ENCODE peak calls at places on chromosome 14, in seven cellular contexts. O is mucosa of descending colon; J is neuronal stem cell; Y is OCI-LY7; R is kidney; A is breast epithelium; K is naive thymus-derived CD4-positive, alpha-beta T cell. U is an unnamed sample.

GRCh38 chr14:92022036-92022435 is 17.8 kb downstream of the TRIP11 start:
- DNase-seq in O (no peak), J (no peak), Y (no peak), R (no peak), A (no peak), K (no peak), U (no peak)

GRCh38 chr14:91405724-91406435 is 11.7 kb downstream of the CCDC88C start:
- DNase-seq in O (no peak), J (no peak), Y (no peak), R (no peak), A (no peak), K (no peak), U (no peak)

GRCh38 chr14:65704850-65705249 is 292.3 kb downstream of the FUT8 start:
- DNase-seq in O (no peak), J (no peak), Y (no peak), R (no peak), A (no peak), K (no peak), U (no peak)

GRCh38 chr14:51917186-51917585 is 56.8 kb downstream of the GNG2 start:
- DNase-seq in O (no peak), J (no peak), Y (no peak), R (no peak), A (no peak), K (no peak), U (no peak)

GRCh38 chr14:90475298-90475697 is 78.5 kb downstream of the CALM1 start:
- DNase-seq in O (no peak), J (no peak), Y (peak; percentile 7), R (no peak), A (no peak), K (no peak), U (no peak)

GRCh38 chr14:93395227-93395626 is 35.5 kb upstream of the UNC79 start:
- DNase-seq in O (no peak), J (no peak), Y (no peak), R (no peak), A (no peak), K (no peak), U (no peak)

GRCh38 chr14:38357557-38357956 is 101.7 kb upstream of the CLEC14A start:
- DNase-seq in O (no peak), J (no peak), Y (no peak), R (no peak), A (no peak), K (no peak), U (no peak)

GRCh38 chr14:22822017-22822618 is 6.9 kb upstream of the SLC7A7 start:
- DNase-seq in O (no peak), J (no peak), Y (no peak), R (peak; percentile 80), A (no peak), K (no peak), U (no peak)

GRCh38 chr14:51962678-51963077 is 26.7 kb upstream of the RTRAF start:
- DNase-seq in O (no peak), J (no peak), Y (no peak), R (no peak), A (no peak), K (no peak), U (no peak)

GRCh38 chr14:32507029-32507984 is 178.2 kb downstream of the AKAP6 start:
- DNase-seq in O (no peak), J (no peak), Y (no peak), R (no peak), A (no peak), K (no peak), U (no peak)

GRCh38 chr14:76954371-76954770 is 74.1 kb downstream of the IRF2BPL start:
- DNase-seq in O (no peak), J (no peak), Y (no peak), R (no peak), A (no peak), K (no peak), U (no peak)

GRCh38 chr14:76955575-76956252 is 72.8 kb downstream of the IRF2BPL start:
- DNase-seq in O (no peak), J (no peak), Y (peak; percentile 50), R (no peak), A (no peak), K (peak; percentile 77), U (no peak)

GRCh38 chr14:76951149-76951548 is 77.4 kb downstream of the IRF2BPL start:
- DNase-seq in O (no peak), J (no peak), Y (no peak), R (no peak), A (no peak), K (no peak), U (no peak)

GRCh38 chr14:76954791-76955190 is 73.7 kb downstream of the IRF2BPL start:
- DNase-seq in O (no peak), J (no peak), Y (no peak), R (no peak), A (no peak), K (no peak), U (no peak)

DNA sequence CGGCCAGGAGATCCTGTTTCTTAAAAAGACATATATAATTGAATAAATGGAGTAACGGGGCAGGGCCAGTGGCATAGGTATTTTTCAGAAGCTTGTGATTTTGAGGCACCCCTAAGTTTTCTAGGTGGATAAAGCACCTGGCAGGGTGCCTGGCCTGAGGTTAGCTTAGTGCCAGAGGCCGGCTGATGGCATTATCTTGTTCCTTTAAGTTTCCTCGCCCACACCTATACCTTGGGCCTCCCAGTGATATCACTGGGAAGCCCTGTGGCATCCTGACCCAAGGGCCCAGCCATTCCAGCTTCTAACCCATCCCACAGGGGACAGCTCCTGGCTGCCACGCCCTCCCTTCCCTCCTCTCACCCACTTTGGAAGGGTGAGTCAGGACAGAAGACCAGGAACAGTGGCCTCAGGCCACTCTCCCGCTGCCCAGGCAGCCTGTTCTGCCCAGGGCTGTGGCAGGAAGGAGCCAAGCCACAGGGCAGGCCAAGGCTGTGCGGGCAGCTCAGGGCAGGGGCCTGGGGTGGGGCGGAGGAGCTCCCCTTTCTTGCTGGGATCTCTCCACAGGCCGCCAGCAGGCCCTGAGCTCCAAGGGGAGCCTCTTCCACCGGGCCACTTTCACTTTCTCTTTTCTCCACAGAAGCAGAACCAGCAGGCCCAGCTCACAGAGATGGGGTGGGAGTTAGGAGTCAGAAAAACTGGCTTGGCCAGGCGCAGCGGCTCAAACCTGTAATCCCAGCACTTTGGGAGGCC is 75.1 kb downstream of the IRF2BPL start:
- DNase-seq in O (peak; percentile 81), J (no peak), Y (no peak), R (peak; percentile 94), A (peak; percentile 79), K (peak; percentile 57), U (no peak)
- H3K4me3 ChIP-seq in O (no peak overlapping the region), J (no peak overlapping the region), Y (no peak overlapping the region), R (no peak overlapping the region), A (peak overlapping the region; percentile 48), K (peak overlapping the region; percentile 37), U (peak overlapping the region; percentile 30)

GRCh38 chr14:50801706-50802105 is 29.3 kb downstream of the NIN start:
- DNase-seq in O (no peak), J (no peak), Y (no peak), R (no peak), A (no peak), K (no peak), U (no peak)

GRCh38 chr14:50806241-50806933 is 24.6 kb downstream of the NIN start:
- DNase-seq in O (no peak), J (no peak), Y (no peak), R (no peak), A (no peak), K (no peak), U (no peak)

GRCh38 chr14:50805396-50805795 is 25.6 kb downstream of the NIN start:
- DNase-seq in O (no peak), J (no peak), Y (no peak), R (no peak), A (no peak), K (no peak), U (no peak)

GRCh38 chr14:50808053-50808452 is 22.9 kb downstream of the NIN start:
- DNase-seq in O (no peak), J (no peak), Y (no peak), R (no peak), A (no peak), K (no peak), U (no peak)

GRCh38 chr14:50804181-50804721 is 26.7 kb downstream of the NIN start:
- DNase-seq in O (no peak), J (no peak), Y (no peak), R (no peak), A (no peak), K (no peak), U (no peak)
- H3K4me1 ChIP-seq in O (no peaks in the 10 kb centered on the region), J (no peaks in the 10 kb centered on the region), Y (peaks cover 20% of the 10 kb centered on the region), R (no peaks in the 10 kb centered on the region), A (no peaks in the 10 kb centered on the region), K (no peaks in the 10 kb centered on the region), U (no peaks in the 10 kb centered on the region)

GRCh38 chr14:95515523-95516517 is 630 bp downstream of the SYNE3 start:
- DNase-seq in O (peak; percentile 90), J (peak; percentile 44), Y (peak; percentile 88), R (peak; percentile 90), A (no peak), K (peak; percentile 72), U (peak; percentile 87)

GRCh38 chr14:95520346-95520745 is 3.9 kb upstream of the SYNE3 start:
- DNase-seq in O (no peak), J (no peak), Y (no peak), R (no peak), A (no peak), K (no peak), U (peak; percentile 83)

GRCh38 chr14:95519699-95520098 is 3.2 kb upstream of the SYNE3 start:
- DNase-seq in O (peak; percentile 73), J (no peak), Y (peak; percentile 58), R (peak; percentile 80), A (no peak), K (peak; percentile 52), U (peak; percentile 95)

GRCh38 chr14:95516554-95517209 is at the start of gene SYNE3:
- DNase-seq in O (peak; percentile 81), J (no peak), Y (no peak), R (peak; percentile 82), A (no peak), K (peak; percentile 38), U (no peak)

DNA sequence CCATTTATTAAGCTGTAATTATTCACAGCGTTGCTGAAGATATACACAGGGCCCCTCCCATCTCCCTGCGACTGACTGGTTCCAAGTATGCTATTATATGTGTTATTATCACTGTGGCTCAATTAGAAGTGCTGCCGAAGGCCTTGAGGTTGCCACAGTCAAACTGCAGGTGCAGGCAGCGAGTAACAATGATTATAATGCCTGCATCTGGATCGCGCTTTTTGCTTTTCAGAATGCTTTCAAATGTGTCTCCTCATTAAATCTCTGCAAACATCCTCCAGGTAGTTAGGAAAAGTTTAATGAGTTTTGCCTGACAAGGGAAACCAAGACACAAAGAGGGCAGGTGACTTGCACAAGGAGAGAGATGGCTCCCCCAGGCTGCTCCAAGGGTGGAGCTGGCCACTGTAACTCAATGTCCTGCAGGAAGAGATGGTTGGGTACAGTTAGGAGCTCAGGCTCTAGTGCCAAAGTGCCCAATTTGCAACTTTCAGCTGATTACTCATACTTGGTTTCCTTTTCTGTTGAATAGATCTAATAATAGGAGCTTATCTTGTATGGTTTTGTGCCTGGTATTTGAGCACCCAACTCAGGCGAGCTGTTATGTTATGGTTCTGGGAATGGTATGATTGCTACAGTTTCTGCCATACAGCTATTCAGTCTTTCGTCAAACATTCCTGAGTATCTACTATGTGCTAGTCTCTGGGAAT is 1.7 kb upstream of the SYNE3 start:
- DNase-seq in O (no peak), J (no peak), Y (no peak), R (no peak), A (no peak), K (no peak), U (no peak)
- H3K4me3 ChIP-seq in O (no peak overlapping the region), J (no peak overlapping the region), Y (peak overlapping the region; percentile 7), R (no peak overlapping the region), A (no peak overlapping the region), K (peak overlapping the region; percentile 31), U (no peak overlapping the region)

DNA sequence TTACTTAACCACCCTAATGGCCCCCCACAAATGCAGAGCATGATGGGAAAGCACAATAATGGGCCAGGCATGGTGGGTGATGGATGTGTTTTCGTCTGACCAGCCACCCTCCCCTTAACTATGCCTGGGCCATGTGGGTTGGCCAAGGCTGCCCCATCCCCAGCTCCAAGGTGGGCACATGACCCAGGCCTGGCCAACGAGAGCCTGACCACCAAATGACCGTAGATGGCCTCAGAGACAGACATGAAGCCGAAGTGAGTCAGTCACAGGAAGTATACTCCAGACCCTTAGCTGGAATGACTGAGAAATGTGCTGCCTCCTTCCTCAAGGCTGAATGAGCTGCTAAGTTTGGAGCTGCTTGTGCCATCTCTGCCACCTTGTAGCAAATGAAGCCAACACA is 233.6 kb downstream of the BCL11B start:
- DNase-seq in O (no peak), J (no peak), Y (no peak), R (no peak), A (no peak), K (no peak), U (no peak)
- H3K4me1 ChIP-seq in O (no peaks in the 10 kb centered on the region), J (no peaks in the 10 kb centered on the region), Y (no peaks in the 10 kb centered on the region), R (peaks cover 2% of the 10 kb centered on the region), A (peaks cover 3% of the 10 kb centered on the region), K (no peaks in the 10 kb centered on the region), U (peaks cover 21% of the 10 kb centered on the region)

U was measured in vagina.